ENCODE peak calls at places on chromosomes 1 and 21, in four cellular contexts. J is lung, A is psoas muscle, R is AG04450. F is an unnamed sample.

GRCh38 chr1:34681481-34682451 is 73.1 kb upstream of the GJB5 start:
- DNase-seq in J (peak; percentile 55), A (no peak), R (peak; percentile 4), F (no peak)

GRCh38 chr1:214718724-214719123 is 115.7 kb downstream of the CENPF start:
- DNase-seq in J (no peak), A (no peak), R (peak; percentile 39), F (no peak)

GRCh38 chr1:47563206-47563605 is 125.4 kb downstream of the FOXD2 start:
- DNase-seq in J (no peak), A (no peak), R (no peak), F (no peak)

GRCh38 chr1:116808476-116809180 is 54.4 kb downstream of the CD2 start:
- DNase-seq in J (no peak), A (no peak), R (no peak), F (no peak)

GRCh38 chr1:112263464-112263863 is 132.6 kb upstream of the CTTNBP2NL start:
- DNase-seq in J (no peak), A (no peak), R (no peak), F (no peak)

GRCh38 chr1:64967381-64967780 is 1.0 kb upstream of the JAK1 start:
- DNase-seq in J (no peak), A (no peak), R (no peak), F (no peak)

GRCh38 chr1:29033829-29034466 is 89.8 kb downstream of the TMEM200B start:
- DNase-seq in J (no peak), A (no peak), R (peak; percentile 8), F (no peak)

GRCh38 chr1:91730781-91731732 is 154.9 kb downstream of the TGFBR3 start:
- DNase-seq in J (peak; percentile 86), A (peak; percentile 87), R (no peak), F (no peak)

GRCh38 chr1:173201968-173202367 is 5.2 kb downstream of the TNFSF4 start:
- DNase-seq in J (no peak), A (no peak), R (no peak), F (no peak)

GRCh38 chr1:153220606-153221303 is 3.4 kb downstream of the PRR9 start:
- DNase-seq in J (no peak), A (no peak), R (no peak), F (no peak)

GRCh38 chr21:39097335-39097861 is 85.9 kb downstream of the PSMG1 start:
- DNase-seq in J (peak; percentile 38), A (no peak), R (no peak), F (no peak)

GRCh38 chr1:4089421-4090175 is 189.5 kb upstream of the C1orf174 start:
- DNase-seq in J (no peak), A (no peak), R (no peak), F (no peak)

GRCh38 chr1:99227498-99227897 is 36.8 kb upstream of the PLPPR4 start:
- DNase-seq in J (no peak), A (no peak), R (no peak), F (no peak)

GRCh38 chr1:68384321-68384813 is 65.4 kb downstream of the RPE65 start:
- DNase-seq in J (no peak), A (no peak), R (peak; percentile 96), F (peak; percentile 43)

GRCh38 chr1:151964510-151964909 is 29.1 kb downstream of the S100A10 start:
- DNase-seq in J (no peak), A (no peak), R (no peak), F (no peak)

GRCh38 chr1:99469641-99470040 is 176.3 kb upstream of the PALMD start:
- DNase-seq in J (no peak), A (no peak), R (no peak), F (no peak)

GRCh38 chr1:1554926-1555915 is 14.8 kb upstream of the TMEM240 start:
- DNase-seq in J (no peak), A (peak; percentile 83), R (no peak), F (no peak)

GRCh38 chr1:35587736-35588135 is 14.6 kb downstream of the TFAP2E start:
- DNase-seq in J (no peak), A (no peak), R (no peak), F (no peak)

GRCh38 chr1:244757091-244757939 is 78.1 kb upstream of the COX20 start:
- DNase-seq in J (peak; percentile 32), A (no peak), R (no peak), F (no peak)

GRCh38 chr1:234324668-234325225 is 48.5 kb upstream of the COA6 start:
- DNase-seq in J (no peak), A (no peak), R (no peak), F (no peak)

GRCh38 chr1:63892632-63893395 is 119.0 kb downstream of the ROR1 start:
- DNase-seq in J (no peak), A (peak; percentile 52), R (no peak), F (no peak)

GRCh38 chr1:234978397-234979291 is 150.0 kb downstream of the TOMM20 start:
- DNase-seq in J (no peak), A (peak; percentile 77), R (no peak), F (no peak)

GRCh38 chr1:16010837-16011236 is 6.8 kb downstream of the SRARP start:
- DNase-seq in J (no peak), A (no peak), R (no peak), F (no peak)

GRCh38 chr1:245996806-245997205 is 510.3 kb downstream of the SMYD3 start:
- DNase-seq in J (no peak), A (no peak), R (no peak), F (no peak)

GRCh38 chr1:18091660-18092446 is 15.7 kb upstream of the IGSF21 start:
- DNase-seq in J (no peak), A (no peak), R (no peak), F (no peak)

GRCh38 chr1:25715888-25716287 is 84.1 kb upstream of the SELENON start:
- DNase-seq in J (no peak), A (no peak), R (no peak), F (no peak)

GRCh38 chr1:1629430-1630190 is 2.4 kb upstream of the MMP23B start:
- DNase-seq in J (peak; percentile 28), A (peak; percentile 63), R (no peak), F (peak; percentile 26)

GRCh38 chr1:177505905-177506590 is 335.3 kb downstream of the BRINP2 start:
- DNase-seq in J (no peak), A (no peak), R (no peak), F (no peak)

GRCh38 chr1:75723989-75724471 is 479 bp upstream of the ACADM start:
- DNase-seq in J (peak; percentile 84), A (peak; percentile 92), R (peak; percentile 32), F (peak; percentile 85)

GRCh38 chr1:56202743-56203142 is 376.6 kb downstream of the PLPP3 start:
- DNase-seq in J (no peak), A (no peak), R (no peak), F (no peak)

GRCh38 chr1:209996348-209996747 is 58.3 kb downstream of the SYT14 start:
- DNase-seq in J (no peak), A (no peak), R (no peak), F (no peak)

GRCh38 chr21:16978309-16978895 is 534.4 kb upstream of the CXADR start:
- DNase-seq in J (no peak), A (peak; percentile 24), R (no peak), F (peak; percentile 37)

GRCh38 chr1:207049974-207050391 is 1.0 kb downstream of the YOD1 start:
- DNase-seq in J (no peak), A (no peak), R (no peak), F (peak; percentile 53)

GRCh38 chr1:153957744-153958110 is 685 bp downstream of the CRTC2 start:
- DNase-seq in J (no peak), A (no peak), R (no peak), F (no peak)

GRCh38 chr1:47405697-47406096 is 10.4 kb upstream of the FOXE3 start:
- DNase-seq in J (no peak), A (no peak), R (no peak), F (no peak)

GRCh38 chr1:152191260-152191659 is 32.2 kb upstream of the RPTN start:
- DNase-seq in J (no peak), A (no peak), R (no peak), F (no peak)

DNA sequence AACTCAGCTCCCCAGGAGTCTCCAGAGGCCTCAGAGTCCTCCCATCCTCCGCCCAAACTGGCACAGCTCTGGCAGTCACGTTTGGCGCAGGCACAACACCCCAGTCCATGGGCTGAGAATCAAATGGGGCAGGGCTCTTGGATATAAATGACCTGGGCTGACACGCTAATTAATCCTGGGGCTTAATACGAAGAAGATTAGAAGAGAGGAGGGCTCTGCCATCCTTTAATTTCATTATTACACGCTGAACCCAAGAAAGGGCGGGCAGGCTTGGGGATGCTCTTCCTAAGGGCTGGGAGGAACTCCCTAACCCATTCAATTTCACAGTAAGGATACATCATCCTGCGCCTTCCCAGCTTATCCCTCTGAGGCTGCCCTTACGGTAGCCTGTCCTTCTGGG is 2.4 kb downstream of the GRIK3 start:
- DNase-seq in J (no peak), A (no peak), R (no peak), F (no peak)
- H3K27ac ChIP-seq in J (no peak overlapping the region), A (no peak overlapping the region), R (no peak overlapping the region), F (no peak overlapping the region)

GRCh38 chr1:42646056-42646455 is 12.2 kb upstream of the PPIH start:
- DNase-seq in J (no peak), A (no peak), R (no peak), F (no peak)
- TF ChIP-seq CTCF in J (no peak), A (no peak), R (no peak), F (no peak)

GRCh38 chr1:39892611-39893595 is 8.8 kb downstream of the MYCL start:
- DNase-seq in J (peak; percentile 58), A (no peak), R (peak; percentile 48), F (no peak)
- H3K27ac ChIP-seq in J (no peak overlapping the region), A (no peak overlapping the region), R (peak overlapping the region; percentile 13), F (peak overlapping the region; percentile 33)

GRCh38 chr1:168343566-168343965 is 62.9 kb downstream of the TBX19 start:
- DNase-seq in J (no peak), A (no peak), R (no peak), F (no peak)
- TF ChIP-seq CTCF in J (no peak), A (no peak), R (no peak), F (no peak)

GRCh38 chr1:8429549-8430105 is 111.7 kb downstream of the SLC45A1 start:
- DNase-seq in J (no peak), A (no peak), R (no peak), F (no peak)

GRCh38 chr1:8428441-8428840 is 110.5 kb downstream of the SLC45A1 start:
- DNase-seq in J (no peak), A (no peak), R (no peak), F (no peak)

GRCh38 chr1:8431779-8432178 is 113.9 kb downstream of the SLC45A1 start:
- DNase-seq in J (no peak), A (no peak), R (no peak), F (no peak)

GRCh38 chr1:8431028-8431427 is 113.1 kb downstream of the SLC45A1 start:
- DNase-seq in J (no peak), A (no peak), R (no peak), F (no peak)

DNA sequence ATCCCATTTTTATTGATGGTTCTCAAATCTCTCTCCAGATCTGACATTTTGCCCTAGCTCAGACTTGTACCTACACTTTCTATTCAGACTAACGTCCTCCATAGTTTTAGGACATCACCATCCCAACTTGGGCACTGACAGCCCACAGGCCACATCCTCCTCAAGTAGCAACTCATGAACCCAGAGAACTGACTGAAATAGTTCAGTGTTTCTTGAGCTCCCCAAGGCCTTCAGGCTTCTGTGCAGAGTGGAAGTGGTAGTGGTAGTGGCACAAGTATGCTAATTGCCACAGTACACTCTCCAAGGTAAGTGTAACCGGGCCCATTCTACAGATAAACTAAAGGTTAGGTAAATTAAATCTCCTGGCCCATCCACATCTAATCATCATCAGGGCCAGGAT is 112.6 kb downstream of the SLC45A1 start:
- DNase-seq in J (no peak), A (no peak), R (no peak), F (no peak)
- H3K27ac ChIP-seq in J (no peak overlapping the region), A (peak overlapping the region; percentile 33), R (no peak overlapping the region), F (no peak overlapping the region)

GRCh38 chr1:44677201-44677520 is 2.6 kb downstream of the ARMH1 start:
- DNase-seq in J (no peak), A (no peak), R (no peak), F (no peak)
- TF ChIP-seq CTCF in J (peak; percentile 16), A (peak; percentile 25), R (peak; percentile 60), F (peak; percentile 47)

GRCh38 chr1:150963535-150964489 is 10.8 kb downstream of the CERS2 start:
- DNase-seq in J (no peak), A (no peak), R (no peak), F (no peak)
- H3K27ac ChIP-seq in J (no peak overlapping the region), A (no peak overlapping the region), R (no peak overlapping the region), F (no peak overlapping the region)

F was measured in pancreas.